ENCODE peak calls at places on chromosomes 12 and 14, in six cellular contexts. S, R, E, O, V and J are unnamed samples.

GRCh38 chr12:18703916-18704315 is 33.9 kb downstream of the PLCZ1 start:
- DNase-seq in S (no peak), R (no peak), E (no peak), O (no peak), V (no peak), J (no peak)

GRCh38 chr12:108526482-108527234 is 11.6 kb downstream of the FICD start:
- DNase-seq in S (no peak), R (no peak), E (no peak), O (no peak), V (no peak), J (no peak)

GRCh38 chr14:94392510-94392935 is 4.1 kb upstream of the SERPINA1 start:
- DNase-seq in S (no peak), R (no peak), E (no peak), O (peak; percentile 29), V (peak; percentile 38), J (peak; percentile 76)

GRCh38 chr14:21874167-21874566 is 200.5 kb upstream of the OR4E1 start:
- DNase-seq in S (no peak), R (no peak), E (no peak), O (no peak), V (no peak), J (no peak)

GRCh38 chr14:96583605-96584041 is 81.4 kb downstream of the PAPOLA start:
- DNase-seq in S (no peak), R (peak; percentile 71), E (no peak), O (no peak), V (no peak), J (no peak)

GRCh38 chr12:19239046-19239445 is 109.5 kb downstream of the PLEKHA5 start:
- DNase-seq in S (no peak), R (no peak), E (no peak), O (no peak), V (no peak), J (no peak)

GRCh38 chr12:12024958-12025682 is 45.6 kb upstream of the BCL2L14 start:
- DNase-seq in S (peak; percentile 55), R (no peak), E (no peak), O (no peak), V (peak; percentile 93), J (no peak)

GRCh38 chr12:33649992-33650391 is 210.4 kb upstream of the SYT10 start:
- DNase-seq in S (no peak), R (no peak), E (no peak), O (no peak), V (no peak), J (no peak)

GRCh38 chr12:50458606-50459005 is 46.2 kb upstream of the DIP2B start:
- DNase-seq in S (no peak), R (no peak), E (no peak), O (no peak), V (no peak), J (no peak)

GRCh38 chr14:52268191-52269061 is 928 bp downstream of the PTGDR start:
- DNase-seq in S (no peak), R (no peak), E (no peak), O (no peak), V (no peak), J (no peak)

GRCh38 chr12:104218935-104219334 is 3.4 kb downstream of the TXNRD1 start:
- DNase-seq in S (no peak), R (no peak), E (no peak), O (no peak), V (no peak), J (no peak)

GRCh38 chr12:92002673-92003382 is 142.8 kb downstream of the BTG1 start:
- DNase-seq in S (no peak), R (no peak), E (peak; percentile 15), O (no peak), V (no peak), J (peak; percentile 18)

GRCh38 chr12:89179983-89180382 is 172.3 kb downstream of the DUSP6 start:
- DNase-seq in S (no peak), R (peak; percentile 80), E (no peak), O (peak; percentile 75), V (no peak), J (peak; percentile 42)

GRCh38 chr14:91082282-91082681 is 21.8 kb upstream of the RPS6KA5 start:
- DNase-seq in S (no peak), R (no peak), E (no peak), O (no peak), V (no peak), J (no peak)

GRCh38 chr12:1805441-1806081 is 14.8 kb upstream of the LRTM2 start:
- DNase-seq in S (peak; percentile 47), R (peak; percentile 65), E (no peak), O (no peak), V (no peak), J (no peak)

GRCh38 chr14:50055461-50056228 is 60.7 kb downstream of the VCPKMT start:
- DNase-seq in S (no peak), R (no peak), E (no peak), O (no peak), V (no peak), J (peak; percentile 47)

GRCh38 chr12:92185052-92185451 is 39.4 kb upstream of the BTG1 start:
- DNase-seq in S (no peak), R (no peak), E (no peak), O (no peak), V (peak; percentile 80), J (no peak)

GRCh38 chr12:111842556-111843396 is 748 bp downstream of the MAPKAPK5 start:
- DNase-seq in S (no peak), R (no peak), E (no peak), O (no peak), V (no peak), J (peak; percentile 9)

GRCh38 chr14:55297611-55298323 is 26.5 kb downstream of the FBXO34 start:
- DNase-seq in S (peak; percentile 56), R (no peak), E (no peak), O (no peak), V (no peak), J (peak; percentile 69)

GRCh38 chr14:63448841-63449240 is 94.3 kb downstream of the PPP2R5E start:
- DNase-seq in S (no peak), R (no peak), E (no peak), O (no peak), V (no peak), J (no peak)

GRCh38 chr14:92362781-92363235 is 39.8 kb downstream of the SLC24A4 start:
- DNase-seq in S (no peak), R (no peak), E (no peak), O (no peak), V (no peak), J (no peak)

GRCh38 chr12:51428256-51428655 is 3.6 kb downstream of the SLC4A8 start:
- DNase-seq in S (no peak), R (no peak), E (no peak), O (no peak), V (no peak), J (no peak)

GRCh38 chr14:77812028-77812427 is 12.1 kb downstream of the ADCK1 start:
- DNase-seq in S (no peak), R (no peak), E (no peak), O (no peak), V (peak; percentile 20), J (no peak)

GRCh38 chr12:79988368-79988767 is 53.5 kb upstream of the PPP1R12A start:
- DNase-seq in S (no peak), R (no peak), E (no peak), O (no peak), V (no peak), J (no peak)

GRCh38 chr14:61321385-61322010 is at the start of gene PRKCH:
- DNase-seq in S (peak; percentile 89), R (peak; percentile 93), E (peak; percentile 64), O (peak; percentile 85), V (no peak), J (peak; percentile 86)
- TF ChIP-seq POLR2A in S (no peak), R (peak; percentile 23), E (no peak), O (no peak), V (peak; percentile 84), J (peak; percentile 56)

GRCh38 chr12:27626239-27626638 is 70.0 kb upstream of the REP15 start:
- DNase-seq in S (no peak), R (no peak), E (no peak), O (no peak), V (no peak), J (no peak)
- H3K4me1 ChIP-seq in S (no peaks in the 10 kb centered on the region), R (peaks cover 22% of the 10 kb centered on the region), E (no peaks in the 10 kb centered on the region), O (peaks cover 3% of the 10 kb centered on the region), V (peaks cover 8% of the 10 kb centered on the region), J (peaks cover 26% of the 10 kb centered on the region)

GRCh38 chr14:75298187-75298985 is 19.8 kb downstream of the FOS start:
- DNase-seq in S (no peak), R (peak; percentile 95), E (peak; percentile 13), O (no peak), V (no peak), J (peak; percentile 67)

GRCh38 chr14:75299576-75299975 is 20.9 kb downstream of the FOS start:
- DNase-seq in S (no peak), R (no peak), E (no peak), O (no peak), V (no peak), J (no peak)

GRCh38 chr14:75299064-75299463 is 20.4 kb downstream of the FOS start:
- DNase-seq in S (no peak), R (peak; percentile 90), E (no peak), O (no peak), V (no peak), J (peak; percentile 35)

GRCh38 chr14:75295491-75296338 is 17.1 kb downstream of the FOS start:
- DNase-seq in S (peak; percentile 87), R (peak; percentile 94), E (peak; percentile 51), O (peak; percentile 81), V (no peak), J (peak; percentile 88)

DNA sequence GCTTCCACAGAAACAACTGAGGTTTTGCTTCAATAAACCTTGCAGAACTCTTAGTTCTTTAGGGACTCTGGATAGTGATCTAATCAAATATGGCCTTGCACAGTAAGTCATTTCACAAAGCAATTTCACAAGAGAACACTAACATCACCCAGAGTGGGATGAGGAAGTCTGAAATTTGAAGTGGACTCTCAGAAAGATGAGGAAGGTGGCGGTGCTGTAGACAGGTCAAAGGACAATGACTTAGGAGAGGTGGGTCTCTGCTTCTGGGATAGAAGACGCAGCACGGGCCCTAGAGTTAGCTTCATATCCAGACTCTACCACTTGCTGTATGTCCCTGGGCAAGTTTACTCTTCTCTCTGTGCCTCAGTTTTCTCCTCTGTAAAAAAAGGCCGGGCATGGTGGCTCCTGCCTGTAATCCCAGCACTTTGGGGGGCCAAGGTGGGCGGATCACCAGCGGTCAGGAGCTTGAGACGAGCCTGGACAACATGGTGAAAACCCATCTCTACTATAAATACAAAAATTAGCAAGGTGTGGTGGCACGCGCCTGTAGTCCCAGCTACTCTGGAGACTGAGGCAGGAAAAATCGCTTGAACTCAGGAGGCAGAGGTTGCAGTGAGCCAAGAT is 18.9 kb downstream of the FOS start:
- DNase-seq in S (no peak), R (peak; percentile 57), E (no peak), O (no peak), V (no peak), J (no peak)
- TF ChIP-seq POLR2A in S (no peak), R (no peak), E (no peak), O (no peak), V (no peak), J (no peak)

GRCh38 chr12:132263451-132264065 is 65.8 kb downstream of the GALNT9 start:
- DNase-seq in S (no peak), R (no peak), E (peak; percentile 24), O (no peak), V (no peak), J (no peak)
- H3K4me1 ChIP-seq in S (no peaks in the 10 kb centered on the region), R (no peaks in the 10 kb centered on the region), E (peaks cover 23% of the 10 kb centered on the region), O (no peaks in the 10 kb centered on the region), V (no peaks in the 10 kb centered on the region), J (no peaks in the 10 kb centered on the region)

DNA sequence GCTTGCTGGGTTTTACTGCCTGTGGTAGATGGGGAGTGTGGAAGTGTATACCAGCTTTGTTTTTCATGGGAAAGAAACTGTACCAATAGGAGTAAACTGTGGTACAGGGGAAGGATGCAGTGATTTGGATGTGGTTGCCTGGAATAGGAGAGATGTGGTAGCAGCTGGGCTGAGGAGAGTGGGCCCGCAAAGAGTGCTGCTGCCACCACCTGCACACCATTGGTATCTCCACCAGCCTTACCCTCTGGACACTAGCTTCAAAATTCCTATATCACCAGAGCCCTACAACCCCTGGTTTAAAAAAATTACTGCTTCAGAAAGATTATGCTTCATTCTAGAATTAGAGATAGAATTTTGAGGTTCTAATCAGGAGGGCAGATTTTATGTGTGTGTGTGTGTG is 53.6 kb downstream of the AKAP6 start:
- DNase-seq in S (no peak), R (no peak), E (no peak), O (no peak), V (no peak), J (peak; percentile 6)
- TF ChIP-seq POLR2A in S (no peak), R (no peak), E (no peak), O (no peak), V (no peak), J (no peak)